ENCODE peak calls at places on chromosomes 7 and 10, in eight cellular contexts. G is PC-3; H is thoracic aorta; B is colonic mucosa; Y is neuronal stem cell; Z is IMR-90; K is upper lobe of left lung; P is naive thymus-derived CD4-positive, alpha-beta T cell. W is an unnamed sample. For H3K36me3, the result is how much of the 10 kb centered on the place peaks cover.

GRCh38 chr7:110573862-110574528 is 516.9 kb upstream of the LRRN3 start:
- DNase-seq in G (peak), H (no peak), P (no peak), B (no peak), Y (no peak), Z (peak), K (no peak), W (no peak)

GRCh38 chr7:142338633-142339501 is 81.0 kb upstream of the PRSS58 start:
- DNase-seq in H (no peak), Y (peak), K (no peak), B (no peak), Z (peak), G (peak), P (no peak), W (peak)

GRCh38 chr7:11458736-11459483 is 373.1 kb downstream of the THSD7A start:
- DNase-seq in Y (no peak), H (no peak), P (no peak), Z (peak), G (peak), B (no peak), K (no peak), W (peak)

GRCh38 chr7:5776894-5777645 is 4.4 kb downstream of the RNF216 start:
- DNase-seq in Z (no peak), Y (no peak), G (no peak), B (no peak), P (peak), K (no peak), H (no peak), W (no peak)

GRCh38 chr7:92133133-92133736 is 1.0 kb downstream of the CYP51A1 start:
- DNase-seq in P (no peak), K (no peak), Y (no peak), B (peak), Z (no peak), G (no peak), H (no peak), W (peak)

GRCh38 chr7:79420464-79420863 is 33.0 kb downstream of the MAGI2 start:
- DNase-seq in G (peak), B (no peak), Z (peak), H (no peak), P (no peak), Y (no peak), K (no peak), W (peak)

GRCh38 chr10:132643709-132644543 is 106.3 kb downstream of the INPP5A start:
- DNase-seq in K (no peak), P (no peak), H (no peak), Y (no peak), Z (no peak), G (no peak), B (no peak), W (no peak)

GRCh38 chr10:43127447-43127846 is 10.8 kb upstream of the CSGALNACT2 start:
- DNase-seq in P (no peak), B (no peak), H (no peak), K (no peak), G (no peak), Y (no peak), Z (no peak), W (no peak)

GRCh38 chr10:99945286-99945685 is 64.5 kb downstream of the DNMBP start:
- DNase-seq in P (no peak), B (no peak), H (peak), G (peak), Z (peak), K (no peak), Y (no peak), W (peak)

GRCh38 chr10:110206988-110207804 is at the start of gene MXI1:
- DNase-seq in Z (peak), Y (peak), H (no peak), P (peak), B (peak), K (peak), G (peak), W (peak)

GRCh38 chr7:150405584-150406310 is 26.6 kb downstream of the ZNF775 start:
- DNase-seq in Z (peak), P (no peak), G (no peak), H (no peak), K (peak), Y (no peak), B (peak), W (peak)

GRCh38 chr7:138890782-138891445 is 90.3 kb downstream of the KIAA1549 start:
- DNase-seq in K (no peak), Z (peak), G (peak), P (no peak), H (no peak), Y (no peak), B (no peak), W (peak)

GRCh38 chr10:16891375-16892313 is 74.4 kb upstream of the RSU1 start:
- DNase-seq in Y (peak), P (no peak), H (no peak), Z (peak), B (peak), G (peak), K (no peak), W (peak)

GRCh38 chr7:112143567-112143966 is 62.6 kb downstream of the DOCK4 start:
- DNase-seq in Z (peak), P (no peak), H (peak), Y (no peak), K (no peak), B (no peak), G (no peak), W (peak)

GRCh38 chr10:72328829-72329204 is 25.9 kb downstream of the DNAJB12 start:
- DNase-seq in Z (no peak), G (no peak), P (no peak), Y (no peak), K (no peak), B (no peak), H (no peak), W (no peak)

GRCh38 chr7:92461027-92462003 is 14.0 kb downstream of the GATAD1 start:
- DNase-seq in H (no peak), G (peak), Z (peak), P (peak), B (peak), K (no peak), Y (peak), W (peak)

GRCh38 chr7:102814025-102814471 is 65.2 kb downstream of the FAM185A start:
- DNase-seq in P (no peak), Z (peak), K (no peak), G (peak), B (no peak), H (no peak), Y (no peak), W (no peak)

GRCh38 chr7:44454348-44454747 is 36.1 kb downstream of the NUDCD3 start:
- DNase-seq in P (no peak), Y (no peak), B (no peak), Z (no peak), G (no peak), K (no peak), H (no peak), W (no peak)

GRCh38 chr7:33601081-33601480 is 304.3 kb upstream of the BMPER start:
- DNase-seq in G (no peak), P (no peak), Z (no peak), H (no peak), Y (no peak), B (no peak), K (no peak), W (no peak)

GRCh38 chr7:92837214-92837749 is 909 bp upstream of the CDK6 start:
- DNase-seq in H (no peak), G (peak), Y (no peak), Z (peak), K (no peak), P (peak), B (no peak), W (peak)

GRCh38 chr10:130497056-130498010 is 361.1 kb downstream of the GLRX3 start:
- DNase-seq in G (no peak), K (no peak), P (no peak), Z (no peak), H (no peak), Y (no peak), B (no peak), W (no peak)

GRCh38 chr7:22375359-22376048 is 18.6 kb upstream of the RAPGEF5 start:
- DNase-seq in P (no peak), Y (no peak), B (no peak), G (no peak), K (no peak), H (no peak), Z (peak), W (no peak)

GRCh38 chr7:32335107-32335506 is 155.1 kb downstream of the LSM5 start:
- DNase-seq in P (no peak), B (no peak), G (peak), K (no peak), Z (peak), Y (no peak), H (no peak), W (no peak)

GRCh38 chr7:40199076-40199802 is 64.4 kb downstream of the SUGCT start:
- DNase-seq in K (no peak), Z (peak), B (no peak), Y (no peak), P (no peak), G (peak), H (no peak), W (peak)

GRCh38 chr10:32033171-32033570 is 23.1 kb downstream of the KIF5B start:
- DNase-seq in Y (no peak), H (no peak), P (no peak), G (no peak), Z (no peak), B (no peak), K (no peak), W (no peak)

GRCh38 chr10:113094114-113094486 is 144.1 kb downstream of the TCF7L2 start:
- DNase-seq in P (no peak), K (no peak), B (no peak), Z (peak), Y (no peak), H (no peak), G (peak), W (no peak)

GRCh38 chr7:8365499-8366110 is 67.8 kb upstream of the NXPH1 start:
- DNase-seq in H (no peak), B (no peak), G (peak), P (no peak), K (no peak), Y (peak), Z (no peak), W (no peak)

GRCh38 chr7:157682946-157683239 is 346.1 kb downstream of the DNAJB6 start:
- DNase-seq in K (no peak), Z (no peak), G (no peak), H (no peak), B (no peak), P (no peak), Y (no peak), W (no peak)

GRCh38 chr7:99339595-99339994 is 13.9 kb downstream of the ARPC1A start:
- DNase-seq in Y (no peak), Z (no peak), H (no peak), K (no peak), G (no peak), B (no peak), P (no peak), W (no peak)

GRCh38 chr7:99344061-99344647 is 18.5 kb downstream of the ARPC1A start:
- DNase-seq in P (no peak), Z (no peak), Y (no peak), G (no peak), B (no peak), K (no peak), H (no peak), W (no peak)

DNA sequence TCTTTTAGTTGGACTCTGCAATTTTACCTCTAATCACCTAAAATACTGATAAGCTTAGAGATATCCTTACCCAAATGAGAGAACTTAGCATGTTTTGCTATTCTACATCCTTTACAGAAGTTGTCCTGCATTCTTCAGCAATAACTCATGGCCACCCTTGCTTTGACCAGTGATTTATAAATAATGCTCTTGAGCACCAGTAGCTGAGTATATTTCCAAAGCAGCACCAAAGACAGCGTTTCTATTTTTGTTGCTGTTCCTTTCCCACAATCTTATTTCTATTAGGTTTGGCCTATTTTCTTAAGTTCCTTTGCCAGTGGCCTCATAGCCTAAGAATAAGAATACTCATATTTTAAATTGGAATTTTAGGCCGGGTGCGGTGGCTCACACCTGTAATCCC is 15.0 kb downstream of the ARPC1A start:
- DNase-seq in B (no peak), Y (no peak), K (no peak), H (no peak), P (no peak), Z (peak), G (no peak), W (no peak)
- H3K36me3 ChIP-seq in B (under half), Y (half or more), K (under half), H (under half), P (half or more), Z (under half), G (half or more), W (half or more)

GRCh38 chr10:11849908-11850307 is 26.8 kb downstream of the PROSER2 start:
- DNase-seq in G (no peak), H (no peak), P (no peak), Y (no peak), Z (no peak), B (no peak), K (no peak), W (peak)
- H3K36me3 ChIP-seq in G (under half), H (under half), P (under half), Y (under half), Z (under half), B (under half), K (under half), W (under half)

GRCh38 chr7:107071129-107071528 is 26.6 kb downstream of the PRKAR2B start:
- DNase-seq in H (no peak), G (no peak), P (no peak), Y (no peak), B (no peak), Z (no peak), K (no peak), W (no peak)

GRCh38 chr7:107070710-107071109 is 26.2 kb downstream of the PRKAR2B start:
- DNase-seq in H (no peak), K (no peak), B (no peak), P (no peak), G (no peak), Z (no peak), Y (no peak), W (no peak)

GRCh38 chr7:107068156-107068555 is 23.7 kb downstream of the PRKAR2B start:
- DNase-seq in G (no peak), Z (no peak), Y (no peak), H (no peak), K (no peak), P (no peak), B (no peak), W (peak)

GRCh38 chr7:107072133-107072532 is 27.6 kb downstream of the PRKAR2B start:
- DNase-seq in Z (no peak), K (no peak), Y (no peak), B (no peak), G (no peak), H (no peak), P (no peak), W (no peak)

GRCh38 chr7:107069457-107069856 is 25.0 kb downstream of the PRKAR2B start:
- DNase-seq in B (no peak), Y (no peak), G (no peak), P (no peak), K (no peak), H (no peak), Z (no peak), W (no peak)
- H3K36me3 ChIP-seq in B (under half), Y (under half), G (under half), P (under half), K (under half), H (under half), Z (under half), W (under half)

GRCh38 chr7:2838873-2839578 is 5.1 kb downstream of the GNA12 start:
- DNase-seq in B (no peak), Y (no peak), H (no peak), G (no peak), Z (no peak), P (no peak), K (no peak), W (no peak)
- H3K36me3 ChIP-seq in B (under half), Y (half or more), H (under half), G (under half), Z (under half), P (under half), K (under half), W (under half)

GRCh38 chr10:70111496-70111895 is 21.1 kb downstream of the AIFM2 start:
- DNase-seq in B (no peak), Y (no peak), G (no peak), K (peak), H (no peak), Z (no peak), P (no peak), W (no peak)
- H3K36me3 ChIP-seq in B (under half), Y (half or more), G (under half), K (under half), H (under half), Z (under half), P (half or more), W (under half)

DNA sequence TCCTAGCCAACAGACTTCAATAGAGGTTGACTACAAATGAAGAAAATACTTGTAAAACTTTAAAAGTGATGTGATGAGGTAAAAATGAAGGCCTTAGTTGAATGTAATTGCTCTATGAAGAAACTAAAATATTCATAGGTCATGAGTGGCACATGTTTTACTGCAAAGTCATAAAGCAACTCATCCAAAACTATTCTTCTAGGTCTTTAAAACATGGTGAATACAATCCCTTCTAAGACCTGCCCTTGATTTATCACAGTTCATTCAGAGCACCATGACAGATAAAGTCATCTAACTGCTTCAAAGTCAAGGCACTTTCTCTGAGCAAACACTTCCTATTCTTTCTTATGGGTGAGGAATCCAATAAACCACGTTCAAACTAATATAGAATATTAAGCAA is 713.5 kb downstream of the SORCS1 start:
- DNase-seq in Z (peak), Y (no peak), K (no peak), H (no peak), G (peak), B (no peak), P (no peak), W (no peak)
- H3K36me3 ChIP-seq in Z (under half), Y (under half), K (under half), H (under half), G (under half), B (under half), P (under half), W (under half)

DNA sequence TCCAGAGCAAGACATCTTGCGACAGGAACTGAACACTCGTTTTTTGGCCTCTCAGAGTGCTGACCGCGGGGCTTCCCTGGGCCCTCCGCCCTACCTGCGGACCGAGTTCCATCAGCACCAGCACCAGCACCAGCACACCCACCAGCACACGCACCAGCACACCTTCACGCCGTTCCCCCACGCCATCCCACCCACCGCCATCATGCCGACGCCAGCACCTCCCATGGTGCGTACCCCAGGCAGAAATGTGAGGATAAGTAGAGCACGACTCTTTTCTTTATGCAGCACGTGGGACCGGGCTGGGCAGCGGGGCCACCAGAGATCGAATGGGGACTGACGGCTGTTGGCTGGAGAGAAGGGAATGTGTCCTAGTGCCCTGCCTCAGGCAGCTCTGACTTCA is 365.8 kb upstream of the GALNT17 start:
- DNase-seq in Z (no peak), H (no peak), K (peak), B (no peak), Y (no peak), G (no peak), P (no peak), W (no peak)
- H3K36me3 ChIP-seq in Z (under half), H (under half), K (under half), B (under half), Y (half or more), G (under half), P (under half), W (under half)

DNA sequence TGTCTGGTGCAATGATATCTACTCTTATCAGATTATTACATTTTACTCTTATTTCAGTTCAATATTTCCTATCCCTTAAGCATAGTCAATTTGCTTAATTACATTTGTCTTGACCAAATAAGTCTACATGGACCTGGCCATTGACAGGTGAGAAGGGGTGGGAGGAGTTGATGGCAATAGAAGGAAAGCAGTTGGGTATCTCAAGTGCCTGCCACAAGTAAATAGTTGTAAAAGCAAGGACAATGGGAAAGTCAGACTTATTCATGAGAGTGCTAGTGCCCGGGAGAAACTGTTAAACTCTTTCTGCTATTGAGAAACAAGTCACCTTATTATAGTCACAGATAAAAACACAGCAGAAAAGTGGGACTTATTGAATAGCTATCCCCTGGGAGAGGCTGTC is 32.4 kb upstream of the HGF start:
- DNase-seq in H (no peak), Y (no peak), G (no peak), B (no peak), K (no peak), Z (no peak), P (no peak), W (no peak)
- H3K36me3 ChIP-seq in H (under half), Y (under half), G (under half), B (under half), K (under half), Z (under half), P (under half), W (under half)

W was measured in cardiac muscle cell.